ENCODE peak calls at places on chromosomes 11 and 22, in five cellular contexts. One of them, this sample, is unnamed.

GRCh38 chr22:19759459-19759993 is 1.1 kb upstream of the TBX1 start:
- DNase-seq in fibroblast of the aortic adventitia: no peak
- DNase-seq in fibroblast of pulmonary artery: no peak
- DNase-seq in ovary: no peak
- DNase-seq in OCI-LY7: no peak
- DNase-seq in this sample: no peak

GRCh38 chr11:31812392-31813241 is 1.5 kb upstream of the PAX6 start:
- DNase-seq in fibroblast of the aortic adventitia: no peak
- DNase-seq in fibroblast of pulmonary artery: no peak
- DNase-seq in ovary: no peak
- DNase-seq in OCI-LY7: no peak
- DNase-seq in this sample: no peak

GRCh38 chr22:30422481-30423295 is 2.9 kb upstream of the MTFP1 start:
- DNase-seq in fibroblast of the aortic adventitia: peak
- DNase-seq in fibroblast of pulmonary artery: peak
- DNase-seq in ovary: peak
- DNase-seq in OCI-LY7: no peak
- DNase-seq in this sample: peak

GRCh38 chr11:65540290-65541092 is 15.6 kb downstream of the SCYL1 start:
- DNase-seq in fibroblast of the aortic adventitia: peak
- DNase-seq in fibroblast of pulmonary artery: peak
- DNase-seq in ovary: peak
- DNase-seq in OCI-LY7: peak
- DNase-seq in this sample: peak

GRCh38 chr11:128734439-128735224 is 40.8 kb downstream of the FLI1 start:
- DNase-seq in fibroblast of the aortic adventitia: no peak
- DNase-seq in fibroblast of pulmonary artery: no peak
- DNase-seq in ovary: no peak
- DNase-seq in OCI-LY7: peak
- DNase-seq in this sample: no peak

GRCh38 chr11:69557266-69557665 is 75.8 kb downstream of the LINC01488 start:
- DNase-seq in fibroblast of the aortic adventitia: no peak
- DNase-seq in fibroblast of pulmonary artery: no peak
- DNase-seq in ovary: no peak
- DNase-seq in OCI-LY7: no peak
- DNase-seq in this sample: no peak

GRCh38 chr11:37449146-37449545 is 851.1 kb upstream of the RAG2 start:
- DNase-seq in fibroblast of the aortic adventitia: peak
- DNase-seq in fibroblast of pulmonary artery: peak
- DNase-seq in ovary: no peak
- DNase-seq in OCI-LY7: no peak
- DNase-seq in this sample: peak

GRCh38 chr11:14374922-14375630 is 16.1 kb upstream of the RRAS2 start:
- DNase-seq in fibroblast of the aortic adventitia: no peak
- DNase-seq in fibroblast of pulmonary artery: no peak
- DNase-seq in ovary: no peak
- DNase-seq in OCI-LY7: no peak
- DNase-seq in this sample: no peak

GRCh38 chr11:67054851-67055523 is 1.7 kb upstream of the RHOD start:
- DNase-seq in fibroblast of the aortic adventitia: peak
- DNase-seq in fibroblast of pulmonary artery: peak
- DNase-seq in ovary: no peak
- DNase-seq in OCI-LY7: no peak
- DNase-seq in this sample: no peak

GRCh38 chr11:46700251-46701077 is at the start of the genes ARHGAP1 and ZNF408:
- DNase-seq in fibroblast of the aortic adventitia: peak
- DNase-seq in fibroblast of pulmonary artery: peak
- DNase-seq in ovary: peak
- DNase-seq in OCI-LY7: peak
- DNase-seq in this sample: peak

GRCh38 chr22:38989461-38989860 is 7.3 kb downstream of the APOBEC3B start:
- DNase-seq in fibroblast of the aortic adventitia: no peak
- DNase-seq in fibroblast of pulmonary artery: no peak
- DNase-seq in ovary: no peak
- DNase-seq in OCI-LY7: no peak
- DNase-seq in this sample: no peak

GRCh38 chr11:5204787-5205186 is 4.3 kb upstream of the OR51V1 start:
- DNase-seq in fibroblast of the aortic adventitia: peak
- DNase-seq in fibroblast of pulmonary artery: peak
- DNase-seq in ovary: no peak
- DNase-seq in OCI-LY7: peak
- DNase-seq in this sample: peak

GRCh38 chr11:129131361-129131760 is 60.8 kb downstream of the ARHGAP32 start:
- DNase-seq in fibroblast of the aortic adventitia: no peak
- DNase-seq in fibroblast of pulmonary artery: no peak
- DNase-seq in ovary: no peak
- DNase-seq in OCI-LY7: no peak
- DNase-seq in this sample: no peak

GRCh38 chr11:66360406-66361073 is 11.0 kb downstream of the SLC29A2 start:
- DNase-seq in fibroblast of the aortic adventitia: no peak
- DNase-seq in fibroblast of pulmonary artery: no peak
- DNase-seq in ovary: no peak
- DNase-seq in OCI-LY7: no peak
- DNase-seq in this sample: no peak

GRCh38 chr11:129115652-129116585 is 76.2 kb downstream of the ARHGAP32 start:
- DNase-seq in fibroblast of the aortic adventitia: peak
- DNase-seq in fibroblast of pulmonary artery: peak
- DNase-seq in ovary: no peak
- DNase-seq in OCI-LY7: no peak
- DNase-seq in this sample: peak

GRCh38 chr11:12029738-12030363 is 21.4 kb upstream of the DKK3 start:
- DNase-seq in fibroblast of the aortic adventitia: peak
- DNase-seq in fibroblast of pulmonary artery: no peak
- DNase-seq in ovary: no peak
- DNase-seq in OCI-LY7: no peak
- DNase-seq in this sample: no peak

GRCh38 chr11:121544956-121545355 is 92.2 kb upstream of the SORL1-AS1 start:
- DNase-seq in fibroblast of the aortic adventitia: no peak
- DNase-seq in fibroblast of pulmonary artery: no peak
- DNase-seq in ovary: no peak
- DNase-seq in OCI-LY7: peak
- DNase-seq in this sample: no peak

GRCh38 chr11:6345356-6345755 is 25.1 kb upstream of the CAVIN3 start:
- DNase-seq in fibroblast of the aortic adventitia: peak
- DNase-seq in fibroblast of pulmonary artery: no peak
- DNase-seq in ovary: no peak
- DNase-seq in OCI-LY7: no peak
- DNase-seq in this sample: no peak

GRCh38 chr11:92892769-92893168 is 76.7 kb upstream of the MTNR1B start:
- DNase-seq in fibroblast of the aortic adventitia: no peak
- DNase-seq in fibroblast of pulmonary artery: no peak
- DNase-seq in ovary: no peak
- DNase-seq in OCI-LY7: no peak
- DNase-seq in this sample: no peak

GRCh38 chr11:44628730-44629361 is 63.4 kb downstream of the CD82 start:
- DNase-seq in fibroblast of the aortic adventitia: no peak
- DNase-seq in fibroblast of pulmonary artery: no peak
- DNase-seq in ovary: no peak
- DNase-seq in OCI-LY7: no peak
- DNase-seq in this sample: no peak

GRCh38 chr11:85825590-85825989 is 14.6 kb upstream of the SYTL2 start:
- DNase-seq in fibroblast of the aortic adventitia: peak
- DNase-seq in fibroblast of pulmonary artery: no peak
- DNase-seq in ovary: no peak
- DNase-seq in OCI-LY7: no peak
- DNase-seq in this sample: no peak
- H3K4me3 ChIP-seq in fibroblast of the aortic adventitia: no peak
- H3K4me3 ChIP-seq in fibroblast of pulmonary artery: no peak
- H3K4me3 ChIP-seq in ovary: no peak
- H3K4me3 ChIP-seq in OCI-LY7: no peak
- H3K4me3 ChIP-seq in this sample: no peak

GRCh38 chr11:23974046-23974445 is 522.8 kb upstream of the LUZP2 start:
- DNase-seq in fibroblast of the aortic adventitia: no peak
- DNase-seq in fibroblast of pulmonary artery: no peak
- DNase-seq in ovary: no peak
- DNase-seq in OCI-LY7: no peak
- DNase-seq in this sample: no peak
- H3K4me3 ChIP-seq in fibroblast of the aortic adventitia: no peak
- H3K4me3 ChIP-seq in fibroblast of pulmonary artery: no peak
- H3K4me3 ChIP-seq in ovary: no peak
- H3K4me3 ChIP-seq in OCI-LY7: no peak
- H3K4me3 ChIP-seq in this sample: no peak

GRCh38 chr11:130428692-130429681 is 578 bp upstream of the ADAMTS8 start:
- DNase-seq in fibroblast of the aortic adventitia: no peak
- DNase-seq in fibroblast of pulmonary artery: no peak
- DNase-seq in ovary: no peak
- DNase-seq in OCI-LY7: no peak
- DNase-seq in this sample: no peak

GRCh38 chr11:130427581-130428211 is 713 bp downstream of the ADAMTS8 start:
- DNase-seq in fibroblast of the aortic adventitia: no peak
- DNase-seq in fibroblast of pulmonary artery: no peak
- DNase-seq in ovary: no peak
- DNase-seq in OCI-LY7: no peak
- DNase-seq in this sample: no peak

GRCh38 chr11:130427049-130427388 is 1.4 kb downstream of the ADAMTS8 start:
- DNase-seq in fibroblast of the aortic adventitia: no peak
- DNase-seq in fibroblast of pulmonary artery: no peak
- DNase-seq in ovary: no peak
- DNase-seq in OCI-LY7: no peak
- DNase-seq in this sample: no peak

GRCh38 chr11:130429983-130430382 is 1.6 kb upstream of the ADAMTS8 start:
- DNase-seq in fibroblast of the aortic adventitia: no peak
- DNase-seq in fibroblast of pulmonary artery: no peak
- DNase-seq in ovary: no peak
- DNase-seq in OCI-LY7: no peak
- DNase-seq in this sample: no peak

DNA sequence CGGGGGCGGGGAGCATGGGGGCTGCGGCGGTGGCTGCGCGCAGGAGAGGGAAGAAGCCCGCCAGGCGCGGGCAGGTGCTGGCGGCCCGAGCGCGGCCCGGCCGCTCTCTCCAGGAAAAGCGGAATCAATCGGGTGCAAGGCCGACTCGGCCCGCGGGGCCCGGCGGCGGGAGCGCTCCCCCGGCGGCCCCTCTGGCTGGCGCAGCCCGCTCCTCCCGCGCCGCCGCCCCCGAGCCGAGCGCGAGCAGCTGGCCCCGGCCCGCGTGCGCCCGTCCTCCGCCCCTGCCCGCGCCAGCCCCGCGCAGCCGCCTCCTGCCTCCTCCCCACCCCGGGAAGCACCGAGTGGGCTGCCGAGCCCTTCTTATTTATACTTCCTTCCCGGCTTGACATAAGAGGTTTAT is at the start of gene ADAMTS8:
- DNase-seq in fibroblast of the aortic adventitia: no peak
- DNase-seq in fibroblast of pulmonary artery: no peak
- DNase-seq in ovary: no peak
- DNase-seq in OCI-LY7: no peak
- DNase-seq in this sample: no peak
- H3K4me3 ChIP-seq in fibroblast of the aortic adventitia: peak
- H3K4me3 ChIP-seq in fibroblast of pulmonary artery: peak
- H3K4me3 ChIP-seq in ovary: peak
- H3K4me3 ChIP-seq in OCI-LY7: no peak
- H3K4me3 ChIP-seq in this sample: peak

DNA sequence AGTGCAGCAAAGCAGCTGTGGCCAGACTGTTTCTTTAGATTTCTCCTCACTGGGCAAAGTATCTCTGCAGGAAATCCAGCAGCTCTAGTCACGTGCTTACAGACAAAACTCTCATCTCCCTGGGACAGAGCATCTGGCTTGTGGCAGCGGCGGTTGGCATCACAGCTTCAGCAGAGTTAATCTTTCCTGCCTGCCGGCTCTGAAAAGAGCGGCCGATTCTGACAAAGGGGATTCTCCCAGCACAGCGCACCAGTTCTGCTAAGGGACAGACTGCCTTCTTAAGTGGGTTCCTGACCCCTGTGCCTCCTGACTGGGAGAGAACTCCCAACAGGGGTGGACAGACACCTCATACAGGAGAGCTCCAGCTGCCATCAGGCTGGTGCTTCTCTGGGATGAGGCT is 1357.4 kb upstream of the TENM4 start:
- DNase-seq in fibroblast of the aortic adventitia: no peak
- DNase-seq in fibroblast of pulmonary artery: no peak
- DNase-seq in ovary: no peak
- DNase-seq in OCI-LY7: no peak
- DNase-seq in this sample: no peak
- H3K4me3 ChIP-seq in fibroblast of the aortic adventitia: no peak
- H3K4me3 ChIP-seq in fibroblast of pulmonary artery: no peak
- H3K4me3 ChIP-seq in ovary: no peak
- H3K4me3 ChIP-seq in OCI-LY7: no peak
- H3K4me3 ChIP-seq in this sample: no peak

DNA sequence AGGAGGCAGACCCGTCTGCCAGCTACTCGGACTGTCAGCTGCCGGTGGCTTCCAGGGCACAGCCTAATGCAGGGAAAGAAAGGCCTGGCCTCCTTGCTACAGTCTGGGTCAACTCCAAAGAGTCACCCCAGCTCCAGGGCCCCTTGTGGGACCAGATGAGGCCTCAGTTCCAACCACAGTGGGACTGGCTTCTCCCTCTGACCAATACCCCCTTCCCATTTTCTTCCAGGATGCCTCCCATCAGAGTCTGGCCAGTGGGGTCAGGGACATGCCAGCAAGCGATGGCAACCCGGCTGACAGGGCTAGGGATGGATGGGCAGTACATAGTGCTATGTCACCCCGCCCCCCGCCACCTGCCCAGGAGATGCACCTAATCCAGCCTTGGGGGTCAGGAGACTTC is 36.6 kb downstream of the RPUSD4 start:
- DNase-seq in fibroblast of the aortic adventitia: no peak
- DNase-seq in fibroblast of pulmonary artery: no peak
- DNase-seq in ovary: no peak
- DNase-seq in OCI-LY7: no peak
- DNase-seq in this sample: no peak
- H3K4me3 ChIP-seq in fibroblast of the aortic adventitia: no peak
- H3K4me3 ChIP-seq in fibroblast of pulmonary artery: no peak
- H3K4me3 ChIP-seq in ovary: no peak
- H3K4me3 ChIP-seq in OCI-LY7: no peak
- H3K4me3 ChIP-seq in this sample: no peak

GRCh38 chr11:2266586-2267305 is 3.6 kb downstream of the ASCL2 start:
- DNase-seq in fibroblast of the aortic adventitia: no peak
- DNase-seq in fibroblast of pulmonary artery: no peak
- DNase-seq in ovary: no peak
- DNase-seq in OCI-LY7: no peak
- DNase-seq in this sample: no peak

GRCh38 chr11:2264366-2265011 is 5.9 kb downstream of the ASCL2 start:
- DNase-seq in fibroblast of the aortic adventitia: no peak
- DNase-seq in fibroblast of pulmonary artery: no peak
- DNase-seq in ovary: no peak
- DNase-seq in OCI-LY7: no peak
- DNase-seq in this sample: no peak

GRCh38 chr11:2265396-2265795 is 5.0 kb downstream of the ASCL2 start:
- DNase-seq in fibroblast of the aortic adventitia: no peak
- DNase-seq in fibroblast of pulmonary artery: no peak
- DNase-seq in ovary: no peak
- DNase-seq in OCI-LY7: peak
- DNase-seq in this sample: no peak

GRCh38 chr11:2267306-2267861 is 3.0 kb downstream of the ASCL2 start:
- DNase-seq in fibroblast of the aortic adventitia: no peak
- DNase-seq in fibroblast of pulmonary artery: no peak
- DNase-seq in ovary: peak
- DNase-seq in OCI-LY7: no peak
- DNase-seq in this sample: no peak

GRCh38 chr11:2265854-2266585 is 4.4 kb downstream of the ASCL2 start:
- DNase-seq in fibroblast of the aortic adventitia: no peak
- DNase-seq in fibroblast of pulmonary artery: no peak
- DNase-seq in ovary: no peak
- DNase-seq in OCI-LY7: no peak
- DNase-seq in this sample: no peak
- H3K4me3 ChIP-seq in fibroblast of the aortic adventitia: no peak
- H3K4me3 ChIP-seq in fibroblast of pulmonary artery: no peak
- H3K4me3 ChIP-seq in ovary: no peak
- H3K4me3 ChIP-seq in OCI-LY7: no peak
- H3K4me3 ChIP-seq in this sample: no peak